ENCODE peak calls at places on chromosomes 13 and 19, in five cellular contexts. F, Y, S, X and A are unnamed samples.

GRCh38 chr13:21798181-21798580 is 127.3 kb downstream of the FGF9 start:
- DNase-seq in X (no peak), Y (no peak), S (no peak), F (no peak), A (no peak)

GRCh38 chr13:21674271-21675009 is 3.6 kb downstream of the FGF9 start:
- DNase-seq in Y (no peak), F (no peak), S (peak), X (no peak), A (peak)

GRCh38 chr19:35357867-35358573 is at the start of gene FFAR3:
- DNase-seq in F (no peak), S (no peak), Y (peak), X (no peak), A (no peak)

GRCh38 chr19:4913996-4914735 is 4.9 kb downstream of the UHRF1 start:
- DNase-seq in Y (no peak), F (peak), X (no peak), S (no peak), A (no peak)

GRCh38 chr19:51572415-51572814 is 1.3 kb downstream of the ZNF175 start:
- DNase-seq in X (no peak), S (no peak), Y (no peak), F (no peak), A (no peak)

GRCh38 chr19:14004619-14005380 is 1.3 kb downstream of the RFX1 start:
- DNase-seq in S (no peak), Y (peak), X (no peak), F (no peak), A (no peak)

GRCh38 chr13:104553156-104553555 is 1486.9 kb upstream of the SLC10A2 start:
- DNase-seq in S (no peak), Y (no peak), X (no peak), F (no peak), A (no peak)

GRCh38 chr19:6100284-6100915 is 9.9 kb downstream of the RFX2 start:
- DNase-seq in X (peak), S (no peak), F (no peak), Y (no peak), A (no peak)

GRCh38 chr13:32086791-32087441 is 55.3 kb downstream of the FRY start:
- DNase-seq in F (no peak), Y (no peak), X (no peak), S (no peak), A (no peak)

GRCh38 chr19:10116085-10116865 is 3.4 kb downstream of the EIF3G start:
- DNase-seq in Y (no peak), F (no peak), S (no peak), X (no peak), A (peak)

GRCh38 chr13:41222259-41222852 is 28.0 kb upstream of the KBTBD7 start:
- DNase-seq in X (peak), Y (peak), F (peak), S (peak), A (peak)

GRCh38 chr13:34247596-34247995 is 429.6 kb downstream of the RFC3 start:
- DNase-seq in F (no peak), Y (no peak), S (no peak), X (no peak), A (no peak)

GRCh38 chr13:113945857-113946408 is 27.9 kb downstream of the C13orf46 start:
- DNase-seq in X (no peak), S (no peak), Y (no peak), F (no peak), A (no peak)

GRCh38 chr13:25632166-25632888 is 260.6 kb downstream of the ATP8A2 start:
- DNase-seq in F (no peak), X (no peak), S (no peak), Y (no peak), A (peak)

GRCh38 chr19:7395360-7395781 is 46.6 kb downstream of the ARHGEF18 start:
- DNase-seq in X (no peak), Y (no peak), F (no peak), S (no peak), A (no peak)

GRCh38 chr13:42272115-42272756 is at the start of gene AKAP11:
- DNase-seq in F (peak), Y (peak), S (peak), X (peak), A (peak)

GRCh38 chr19:1161716-1162115 is 12.4 kb downstream of the SBNO2 start:
- DNase-seq in Y (no peak), S (no peak), F (no peak), X (no peak), A (no peak)

GRCh38 chr13:66210677-66211076 is 1019.5 kb downstream of the PCDH9 start:
- DNase-seq in X (no peak), F (no peak), S (no peak), Y (no peak), A (no peak)

GRCh38 chr19:39144487-39145071 is 19.0 kb downstream of the PAK4 start:
- DNase-seq in S (peak), F (no peak), Y (no peak), X (no peak), A (no peak)

GRCh38 chr19:28472111-28472510 is 740.8 kb downstream of the UQCRFS1 start:
- DNase-seq in F (no peak), Y (no peak), X (no peak), S (no peak), A (no peak)

GRCh38 chr19:12965017-12965811 is 4.2 kb upstream of the DAND5 start:
- DNase-seq in X (peak), F (peak), Y (peak), S (peak), A (peak)

GRCh38 chr13:104737713-104738112 is 1671.5 kb upstream of the SLC10A2 start:
- DNase-seq in F (no peak), Y (no peak), S (no peak), X (no peak), A (no peak)

GRCh38 chr19:49333426-49334288 is 1.5 kb upstream of the CD37 start:
- DNase-seq in S (no peak), F (peak), Y (no peak), X (peak), A (no peak)

GRCh38 chr19:2057484-2058469 is 6.7 kb upstream of the MKNK2 start:
- DNase-seq in X (no peak), S (no peak), Y (no peak), F (no peak), A (no peak)

GRCh38 chr13:30963794-30964193 is 31.3 kb downstream of the TEX26 start:
- DNase-seq in X (no peak), S (no peak), F (no peak), Y (no peak), A (peak)

GRCh38 chr13:79775830-79776229 is 294.9 kb downstream of the NDFIP2 start:
- DNase-seq in F (no peak), S (no peak), Y (peak), X (no peak), A (peak)

GRCh38 chr19:17526922-17527321 is 15.5 kb downstream of the PGLS start:
- DNase-seq in X (no peak), F (no peak), S (no peak), Y (no peak), A (no peak)

GRCh38 chr13:66492479-66492878 is 737.7 kb downstream of the PCDH9 start:
- DNase-seq in F (no peak), Y (no peak), S (no peak), X (no peak), A (no peak)

GRCh38 chr13:104025303-104025702 is 959.1 kb upstream of the SLC10A2 start:
- DNase-seq in Y (no peak), X (no peak), S (no peak), F (no peak), A (no peak)